ENCODE peak calls at places on chromosomes 2 and 18, in five cellular contexts. K is H7, E is HepG2, L is lung, M is aorta. H is an unnamed sample. For H3K36me3, the result is how much of the 10 kb centered on the place peaks cover.

GRCh38 chr2:112168422-112169124 is 30.4 kb downstream of the FBLN7 start:
- DNase-seq in L (no peak), E (peak), K (no peak), M (no peak), H (no peak)

GRCh38 chr2:63654959-63655358 is 66.2 kb downstream of the MDH1 start:
- DNase-seq in L (no peak), K (no peak), M (no peak), E (no peak), H (no peak)

GRCh38 chr2:152558174-152559091 is 158.8 kb downstream of the PRPF40A start:
- DNase-seq in E (no peak), M (no peak), K (no peak), L (no peak), H (no peak)

GRCh38 chr2:25076749-25077148 is 34.9 kb downstream of the EFR3B start:
- DNase-seq in M (no peak), L (no peak), E (no peak), K (no peak), H (peak)

GRCh38 chr18:555705-556402 is 24.3 kb upstream of the CETN1 start:
- DNase-seq in M (no peak), K (no peak), L (no peak), E (no peak), H (no peak)

GRCh38 chr2:151478011-151478410 is 68.3 kb downstream of the RIF1 start:
- DNase-seq in M (no peak), L (no peak), K (no peak), E (no peak), H (no peak)

GRCh38 chr2:225429718-225430117 is 30.2 kb downstream of the NYAP2 start:
- DNase-seq in M (no peak), K (peak), E (no peak), L (no peak), H (no peak)

GRCh38 chr2:44233450-44234128 is 41.7 kb upstream of the SLC3A1 start:
- DNase-seq in M (no peak), K (peak), E (peak), L (no peak), H (no peak)

GRCh38 chr2:43223412-43224040 is 2.9 kb downstream of the ZFP36L2 start:
- DNase-seq in M (no peak), L (no peak), K (no peak), E (no peak), H (no peak)

GRCh38 chr2:45177870-45178269 is 168.6 kb upstream of the SIX2 start:
- DNase-seq in L (no peak), E (no peak), K (no peak), M (no peak), H (no peak)

GRCh38 chr2:226124548-226125011 is 675.0 kb downstream of the IRS1 start:
- DNase-seq in E (peak), K (peak), M (no peak), L (no peak), H (no peak)

GRCh38 chr2:903223-903900 is 47.3 kb upstream of the SNTG2 start:
- DNase-seq in K (peak), M (no peak), L (peak), E (no peak), H (no peak)

GRCh38 chr18:29003194-29003593 is 826.3 kb upstream of the CDH2 start:
- DNase-seq in L (peak), E (no peak), K (no peak), M (no peak), H (no peak)

GRCh38 chr2:20643826-20644225 is 7.1 kb downstream of the HS1BP3 start:
- DNase-seq in E (no peak), M (no peak), L (no peak), K (no peak), H (no peak)

GRCh38 chr18:47422524-47422923 is 171.1 kb upstream of the SKOR2 start:
- DNase-seq in K (no peak), M (no peak), L (no peak), E (no peak), H (no peak)

GRCh38 chr18:22391571-22392359 is 25.9 kb downstream of the CTAGE1 start:
- DNase-seq in K (no peak), M (peak), L (no peak), E (no peak), H (no peak)

GRCh38 chr2:134167015-134167414 is 86.9 kb upstream of the MGAT5 start:
- DNase-seq in E (no peak), L (no peak), M (no peak), K (no peak), H (no peak)

GRCh38 chr2:177282101-177282573 is 17.6 kb upstream of the NFE2L2 start:
- DNase-seq in K (no peak), L (no peak), M (no peak), E (no peak), H (no peak)

GRCh38 chr2:180231015-180231414 is 223.9 kb upstream of the CWC22 start:
- DNase-seq in K (no peak), E (no peak), L (no peak), M (no peak), H (no peak)

GRCh38 chr2:216652566-216652965 is 19.3 kb downstream of the IGFBP2 start:
- DNase-seq in M (no peak), L (no peak), K (no peak), E (no peak), H (no peak)

GRCh38 chr18:8643479-8643878 is 34.2 kb downstream of the RAB12 start:
- DNase-seq in M (no peak), K (no peak), L (no peak), E (no peak), H (no peak)

GRCh38 chr2:217307023-217307422 is 447.2 kb upstream of the TNP1 start:
- DNase-seq in M (no peak), E (no peak), K (no peak), L (no peak), H (no peak)

GRCh38 chr2:76270356-76270755 is 559.6 kb upstream of the GCFC2 start:
- DNase-seq in L (no peak), E (no peak), M (no peak), K (no peak), H (no peak)

GRCh38 chr2:67237288-67237687 is 159.8 kb upstream of the ETAA1 start:
- DNase-seq in E (no peak), M (no peak), L (no peak), K (no peak), H (no peak)

GRCh38 chr2:221844187-221844586 is 272.1 kb upstream of the EPHA4 start:
- DNase-seq in K (no peak), L (no peak), M (no peak), E (no peak), H (no peak)

GRCh38 chr2:37476411-37476810 is 132.0 kb downstream of the QPCT start:
- DNase-seq in E (no peak), K (no peak), M (no peak), L (no peak), H (no peak)

GRCh38 chr18:13308369-13308768 is 89.8 kb downstream of the LDLRAD4 start:
- DNase-seq in L (no peak), K (no peak), M (no peak), E (no peak), H (no peak)

GRCh38 chr18:33833847-33834246 is 255.8 kb downstream of the ASXL3 start:
- DNase-seq in K (no peak), E (no peak), M (no peak), L (no peak), H (no peak)

GRCh38 chr18:69400976-69401474 is 337 bp downstream of the DOK6 start:
- DNase-seq in K (peak), E (no peak), M (peak), L (no peak), H (peak)

GRCh38 chr2:72222829-72223564 is 75.3 kb upstream of the CYP26B1 start:
- DNase-seq in L (no peak), K (no peak), M (no peak), E (no peak), H (no peak)

GRCh38 chr18:31241425-31241824 is 76.5 kb upstream of the DSG1 start:
- DNase-seq in K (no peak), E (no peak), M (no peak), L (no peak), H (no peak)

GRCh38 chr18:6628189-6628588 is 101.3 kb upstream of the ARHGAP28 start:
- DNase-seq in M (no peak), K (no peak), E (no peak), L (peak), H (no peak)

GRCh38 chr18:49561377-49562193 is at the start of gene LIPG:
- DNase-seq in L (peak), E (peak), K (peak), M (no peak), H (no peak)

GRCh38 chr2:183564726-183565125 is 440.5 kb downstream of the NUP35 start:
- DNase-seq in E (no peak), L (no peak), K (no peak), M (no peak), H (no peak)

GRCh38 chr2:96146881-96147592 is 1.8 kb upstream of the DUSP2 start:
- DNase-seq in L (no peak), E (no peak), M (peak), K (peak), H (peak)

GRCh38 chr2:149331023-149331400 is 625 bp downstream of the LYPD6 start:
- DNase-seq in E (no peak), M (no peak), K (no peak), L (no peak), H (no peak)

GRCh38 chr18:46531472-46531871 is 125.5 kb downstream of the LOXHD1 start:
- DNase-seq in L (no peak), E (no peak), M (no peak), K (no peak), H (no peak)

GRCh38 chr18:567119-567518 is 13.1 kb upstream of the CETN1 start:
- DNase-seq in M (no peak), K (no peak), E (no peak), L (no peak), H (no peak)

GRCh38 chr2:25521665-25522387 is 151.6 kb downstream of the DTNB start:
- DNase-seq in E (peak), K (peak), M (no peak), L (no peak), H (no peak)

DNA sequence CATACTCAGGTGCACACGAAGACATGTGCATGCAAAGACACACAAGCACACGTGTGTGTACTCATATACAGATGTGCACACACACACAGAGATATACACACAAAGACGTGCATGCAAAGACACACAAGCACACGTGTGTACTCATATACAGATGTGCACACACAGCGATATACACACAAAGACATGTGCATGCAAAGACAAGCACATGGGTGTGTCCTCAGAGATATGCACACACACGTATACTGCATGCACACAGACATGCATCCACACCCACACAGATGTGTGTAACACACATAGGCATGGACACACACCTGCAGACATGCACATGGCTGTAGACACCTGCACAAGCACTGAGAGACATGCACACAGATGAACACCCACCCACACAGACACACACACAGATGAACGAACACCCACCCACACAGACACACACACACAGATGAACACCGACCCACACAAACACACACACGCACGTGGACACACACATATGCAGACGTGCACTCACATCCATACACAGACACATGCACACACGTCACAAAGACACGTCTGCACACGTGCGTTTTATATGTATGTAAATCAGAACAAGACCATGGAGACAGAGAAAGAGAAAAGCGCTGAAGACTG is 231.9 kb downstream of the TWIST2 start:
- DNase-seq in E (no peak), L (no peak), M (no peak), K (no peak), H (no peak)
- H3K36me3 ChIP-seq in E (under half), L (half or more), M (under half), K (under half), H (under half)

GRCh38 chr2:160289803-160290202 is 89.7 kb upstream of the ITGB6 start:
- DNase-seq in L (no peak), M (no peak), E (no peak), K (no peak), H (no peak)
- H3K36me3 ChIP-seq in L (under half), M (under half), E (under half), K (under half), H (under half)

GRCh38 chr2:120349125-120349921 is 3.4 kb downstream of the INHBB start:
- DNase-seq in L (no peak), E (no peak), K (peak), M (no peak), H (no peak)
- H3K36me3 ChIP-seq in L (under half), E (under half), K (under half), M (under half), H (under half)

DNA sequence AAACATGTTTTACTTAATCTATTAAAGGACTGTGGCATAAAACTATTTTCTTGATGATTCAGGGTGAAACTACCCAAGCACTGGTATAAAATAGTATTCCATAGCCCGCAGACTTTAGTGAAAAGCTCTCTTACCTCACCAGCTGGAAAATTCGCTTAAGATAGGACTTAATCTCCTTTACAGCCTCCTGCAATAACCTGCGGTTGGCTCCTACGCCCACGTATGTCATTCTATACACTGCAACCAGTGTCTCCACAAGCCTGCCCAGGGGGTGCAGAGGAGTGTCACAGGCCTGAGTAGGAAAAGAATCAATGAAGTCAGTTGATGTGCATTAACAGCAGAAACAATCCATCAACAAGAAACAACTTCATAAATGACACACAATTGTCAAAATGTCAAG is 11.3 kb upstream of the MPP4 start:
- DNase-seq in L (no peak), M (no peak), E (no peak), K (no peak), H (no peak)
- H3K36me3 ChIP-seq in L (under half), M (under half), E (under half), K (under half), H (half or more)

GRCh38 chr2:3470166-3470651 is 49.1 kb downstream of the ADI1 start:
- DNase-seq in M (peak), E (no peak), K (no peak), L (peak), H (peak)
- H3K36me3 ChIP-seq in M (under half), E (under half), K (under half), L (under half), H (under half)